ENCODE peak calls at places on chromosomes 16 and 17, in four cellular contexts. B is SK-N-SH, Y is HepG2, N is GM12878. P is an unnamed sample.

GRCh38 chr17:64252831-64253230 is 10.2 kb downstream of the TEX2 start:
- DNase-seq in B (no peak), Y (no peak), N (no peak), P (no peak)

GRCh38 chr17:45101546-45101882 is 30.8 kb downstream of the PLCD3 start:
- DNase-seq in B (no peak), Y (no peak), N (no peak), P (no peak)

GRCh38 chr17:38898812-38899348 is 26.5 kb upstream of the LASP1NB start:
- DNase-seq in B (no peak), Y (no peak), N (peak), P (peak)

GRCh38 chr17:70208080-70208794 is 38.9 kb downstream of the KCNJ2 start:
- DNase-seq in B (no peak), Y (no peak), N (peak), P (no peak)

GRCh38 chr16:49835116-49835880 is 20.6 kb downstream of the ZNF423 start:
- DNase-seq in B (peak), Y (no peak), N (no peak), P (no peak)

GRCh38 chr16:9943121-9943520 is 239.1 kb downstream of the GRIN2A start:
- DNase-seq in B (no peak), Y (no peak), N (no peak), P (no peak)

GRCh38 chr16:26752166-26752565 is 314.6 kb upstream of the C16orf82 start:
- DNase-seq in B (no peak), Y (no peak), N (no peak), P (no peak)

GRCh38 chr17:51692917-51693316 is 432.6 kb downstream of the UTP18 start:
- DNase-seq in B (no peak), Y (no peak), N (no peak), P (no peak)

GRCh38 chr16:55346475-55346874 is 22.5 kb downstream of the IRX6 start:
- DNase-seq in B (no peak), Y (no peak), N (no peak), P (no peak)

GRCh38 chr16:79651363-79651762 is 50.8 kb upstream of the MAF start:
- DNase-seq in B (no peak), Y (no peak), N (no peak), P (no peak)

GRCh38 chr17:2691965-2692780 is 19.4 kb downstream of the CLUH start:
- DNase-seq in B (peak), Y (no peak), N (no peak), P (peak)

GRCh38 chr17:77930780-77931768 is 27.4 kb upstream of the TNRC6C start:
- DNase-seq in B (peak), Y (no peak), N (no peak), P (no peak)

GRCh38 chr17:81489986-81490598 is 22.5 kb downstream of the ACTG1 start:
- DNase-seq in B (no peak), Y (no peak), N (no peak), P (no peak)

GRCh38 chr17:17570207-17570797 is 21.2 kb downstream of the PEMT start:
- DNase-seq in B (peak), Y (peak), N (no peak), P (no peak)

GRCh38 chr16:19419691-19420060 is 2.0 kb downstream of the TMC5 start:
- DNase-seq in B (no peak), Y (no peak), N (no peak), P (no peak)

GRCh38 chr17:73168667-73169066 is 3.9 kb downstream of the SSTR2 start:
- DNase-seq in B (no peak), Y (no peak), N (no peak), P (no peak)

GRCh38 chr16:11550651-11551498 is 35.8 kb downstream of the LITAF start:
- DNase-seq in B (no peak), Y (no peak), N (no peak), P (no peak)

GRCh38 chr16:77387810-77388209 is 47.0 kb downstream of the ADAMTS18 start:
- DNase-seq in B (no peak), Y (no peak), N (no peak), P (no peak)
- TF ChIP-seq NFIC in B (no peak), Y (no peak), N (no peak), P (no peak)

GRCh38 chr16:29810699-29811169 is 1.3 kb upstream of the PRRT2 start:
- DNase-seq in B (no peak), Y (no peak), N (no peak), P (no peak)

GRCh38 chr16:29811170-29811895 is 660 bp upstream of the PRRT2 start:
- DNase-seq in B (peak), Y (peak), N (peak), P (peak)

GRCh38 chr16:29808219-29808900 is 2.0 kb downstream of the MAZ start:
- DNase-seq in B (no peak), Y (no peak), N (no peak), P (no peak)

GRCh38 chr16:29809031-29809747 is 2.8 kb upstream of the PRRT2 start:
- DNase-seq in B (no peak), Y (no peak), N (no peak), P (peak)

DNA sequence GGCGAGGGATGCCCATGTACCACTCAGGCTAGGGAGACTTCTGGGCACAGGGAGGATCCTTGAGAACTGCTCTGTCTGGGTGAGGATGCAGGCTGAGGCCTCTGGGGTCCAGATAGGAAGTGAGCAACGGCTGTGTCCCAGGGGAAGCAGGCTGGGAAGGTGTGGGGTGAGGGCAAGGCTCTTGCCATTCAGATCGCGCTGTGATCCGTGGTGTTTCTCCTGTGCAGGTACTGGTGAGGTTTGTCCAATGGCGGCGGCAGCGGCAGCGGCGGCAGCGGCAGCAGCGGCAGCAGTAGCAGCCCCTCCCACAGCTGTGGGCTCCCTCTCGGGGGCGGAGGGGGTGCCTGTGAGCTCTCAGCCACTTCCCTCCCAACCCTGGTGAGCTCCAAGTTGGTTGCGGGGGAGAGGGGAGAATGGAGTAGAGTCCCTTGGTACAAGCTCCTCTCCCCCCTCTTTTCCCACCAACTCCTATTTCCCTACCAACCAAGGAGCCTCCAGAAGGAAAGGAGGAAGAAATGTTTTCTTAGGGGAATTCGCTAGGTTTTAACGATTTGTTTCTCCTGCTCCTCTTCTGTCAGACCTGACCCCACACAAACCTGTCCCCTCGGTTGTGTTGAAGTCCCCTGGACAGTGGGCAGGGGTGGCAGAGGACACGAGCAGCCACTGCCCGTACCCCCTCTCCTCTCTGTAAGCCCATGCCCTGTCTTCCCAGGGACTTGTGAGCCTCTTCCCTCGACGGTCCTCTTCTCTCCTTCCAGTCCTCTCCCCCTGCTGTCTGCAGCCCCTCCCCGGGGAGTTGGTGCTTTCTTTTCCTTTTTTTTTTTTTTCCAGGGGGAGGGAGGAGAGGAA is 1.9 kb upstream of the PRRT2 start:
- DNase-seq in B (no peak), Y (no peak), N (no peak), P (peak)
- TF ChIP-seq NFIC in B (no peak), Y (no peak), N (no peak), P (no peak)

GRCh38 chr16:75566889-75567255 is 693 bp downstream of the GABARAPL2 start:
- DNase-seq in B (peak), Y (no peak), N (no peak), P (peak)
- TF ChIP-seq NFIC in B (no peak), Y (no peak), N (no peak), P (no peak)

GRCh38 chr16:84386044-84386443 is 17.7 kb downstream of the ATP2C2 start:
- DNase-seq in B (no peak), Y (no peak), N (no peak), P (no peak)

GRCh38 chr16:84379731-84380369 is 11.5 kb downstream of the ATP2C2 start:
- DNase-seq in B (no peak), Y (no peak), N (no peak), P (no peak)

GRCh38 chr16:84382396-84382795 is 14.1 kb downstream of the ATP2C2 start:
- DNase-seq in B (no peak), Y (no peak), N (no peak), P (no peak)

GRCh38 chr16:84380405-84380804 is 12.1 kb downstream of the ATP2C2 start:
- DNase-seq in B (no peak), Y (no peak), N (peak), P (no peak)

GRCh38 chr16:84383106-84383505 is 14.8 kb downstream of the ATP2C2 start:
- DNase-seq in B (no peak), Y (no peak), N (no peak), P (no peak)
- TF ChIP-seq NFIC in B (no peak), Y (no peak), N (no peak), P (no peak)

GRCh38 chr16:75559002-75559401 is 3.0 kb upstream of the TMEM231 start:
- DNase-seq in B (no peak), Y (no peak), N (no peak), P (no peak)

GRCh38 chr16:75559564-75560372 is 3.7 kb upstream of the TMEM231 start:
- DNase-seq in B (no peak), Y (no peak), N (no peak), P (peak)

GRCh38 chr16:75552951-75553350 is 3.1 kb downstream of the TMEM231 start:
- DNase-seq in B (no peak), Y (no peak), N (no peak), P (no peak)

GRCh38 chr16:75555707-75556512 is at the start of gene TMEM231:
- DNase-seq in B (peak), Y (peak), N (no peak), P (peak)

DNA sequence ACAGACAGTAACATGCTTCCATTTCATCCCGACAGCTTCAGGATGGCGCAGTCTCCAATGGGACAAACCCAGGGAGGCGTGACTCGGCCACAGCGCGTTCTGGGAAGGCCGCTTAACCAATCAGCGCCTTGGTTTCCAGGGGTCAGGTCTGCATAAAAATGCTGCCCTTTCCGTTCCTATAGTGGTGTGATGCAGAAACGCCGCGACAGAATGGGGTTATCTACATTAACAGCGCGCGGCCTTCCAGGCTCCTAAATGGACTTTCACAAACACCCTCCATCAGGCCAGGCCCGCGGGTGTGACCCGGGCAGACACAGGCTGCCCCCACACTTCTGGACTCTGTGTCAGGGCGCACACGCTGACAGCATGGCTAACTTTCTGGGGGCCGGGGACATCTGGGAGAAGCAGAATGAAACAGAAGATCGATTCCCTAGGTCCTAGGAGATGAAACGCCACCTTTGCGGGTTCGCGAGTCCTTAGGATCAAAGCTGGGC is 792 bp downstream of the TMEM231 start:
- DNase-seq in B (peak), Y (peak), N (no peak), P (peak)
- TF ChIP-seq NFIC in B (no peak), Y (no peak), N (no peak), P (no peak)

GRCh38 chr17:4249452-4250029 is 14.2 kb downstream of the ANKFY1 start:
- DNase-seq in B (peak), Y (peak), N (no peak), P (peak)

GRCh38 chr17:4248504-4249277 is 15.1 kb downstream of the ANKFY1 start:
- DNase-seq in B (no peak), Y (no peak), N (no peak), P (no peak)

GRCh38 chr17:4247981-4248388 is 15.8 kb downstream of the ANKFY1 start:
- DNase-seq in B (no peak), Y (peak), N (no peak), P (peak)

GRCh38 chr17:4246674-4247073 is 17.1 kb downstream of the ANKFY1 start:
- DNase-seq in B (no peak), Y (no peak), N (no peak), P (no peak)

GRCh38 chr17:4247361-4247980 is 16.3 kb downstream of the ANKFY1 start:
- DNase-seq in B (no peak), Y (no peak), N (no peak), P (no peak)
- TF ChIP-seq NFIC in B (no peak), Y (no peak), N (no peak), P (no peak)

GRCh38 chr17:43905985-43906852 is 1.1 kb downstream of the MPP2 start:
- DNase-seq in B (peak), Y (peak), N (no peak), P (no peak)

GRCh38 chr17:43908111-43908721 is 880 bp upstream of the MPP2 start:
- DNase-seq in B (peak), Y (no peak), N (no peak), P (peak)

GRCh38 chr17:43906951-43907424 is 348 bp downstream of the MPP2 start:
- DNase-seq in B (no peak), Y (no peak), N (no peak), P (peak)

GRCh38 chr17:43905400-43905984 is 1.8 kb downstream of the MPP2 start:
- DNase-seq in B (peak), Y (no peak), N (no peak), P (no peak)

DNA sequence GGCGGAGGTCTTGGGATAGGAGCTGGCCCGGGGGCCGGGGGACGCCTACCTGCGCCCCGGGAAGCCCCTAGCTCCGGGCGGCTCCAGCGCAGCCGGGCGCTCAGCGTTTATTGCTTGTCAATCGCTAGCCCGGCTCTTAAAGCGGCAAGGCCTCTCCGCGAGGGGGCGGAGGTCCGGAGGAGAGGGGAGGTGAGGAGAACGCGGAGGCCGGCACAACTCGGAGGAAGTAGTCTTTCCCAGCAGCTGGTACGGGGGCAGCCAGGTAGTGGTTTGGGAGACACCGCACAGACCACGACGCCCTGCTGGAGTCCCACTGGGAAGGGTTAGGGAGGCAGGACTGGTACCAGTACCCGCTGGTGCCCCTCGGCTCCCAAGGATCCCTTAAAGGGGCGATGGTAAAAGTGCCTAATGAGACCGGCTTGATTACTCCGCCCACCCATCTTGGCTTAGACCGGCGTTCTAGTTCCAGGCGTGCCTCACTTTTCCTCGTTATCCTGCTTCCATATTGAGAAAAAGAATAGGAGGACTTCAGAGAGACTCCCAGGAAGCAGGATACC is at the start of gene MPP2:
- DNase-seq in B (peak), Y (peak), N (no peak), P (peak)
- TF ChIP-seq NFIC in B (no peak), Y (no peak), N (no peak), P (no peak)

DNA sequence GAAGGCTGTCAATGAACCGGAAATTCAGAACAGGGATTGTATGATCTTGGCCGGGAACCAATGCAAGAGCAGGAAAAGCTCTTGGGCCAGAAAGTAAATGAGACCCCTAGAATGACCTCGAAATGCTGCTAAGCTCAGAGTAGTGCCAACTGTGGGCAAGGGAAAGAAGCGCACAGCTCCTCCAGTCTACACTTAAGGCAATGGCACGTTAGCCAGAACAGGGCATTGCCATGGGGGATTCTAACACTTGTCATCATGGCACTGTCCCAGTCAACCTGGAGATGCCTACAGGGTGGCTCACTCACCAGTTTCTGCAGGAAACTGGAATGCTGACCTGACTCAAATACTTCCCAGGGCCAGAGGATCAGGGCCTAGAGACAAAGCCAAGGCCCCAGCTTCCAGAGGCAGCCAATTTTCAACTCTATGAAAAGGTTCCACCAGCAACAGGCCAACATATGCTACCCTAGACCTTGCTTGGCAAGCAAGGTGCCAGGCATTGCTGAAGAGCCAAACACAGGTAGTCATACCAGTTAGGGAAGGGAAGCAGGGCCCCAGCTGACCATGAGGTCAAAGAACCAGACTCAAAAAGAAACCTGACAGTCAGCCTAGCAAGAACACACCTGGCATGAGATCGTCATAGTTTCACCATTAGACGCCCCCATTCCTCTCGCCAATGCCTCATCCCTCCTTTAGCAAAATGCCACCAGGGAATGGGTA is 34.9 kb downstream of the ARHGAP17 start:
- DNase-seq in B (no peak), Y (no peak), N (peak), P (no peak)
- TF ChIP-seq NFIC in B (no peak), Y (no peak), N (peak), P (no peak)